ENCODE peak calls at places on chromosomes 5 and 9, in four cellular contexts. K is endodermal cell, H is HepG2, O is vagina. X is an unnamed sample.

GRCh38 chr5:138829341-138829740 is 45.8 kb downstream of the LRRTM2 start:
- DNase-seq in K (no peak), H (no peak), O (no peak), X (no peak)

GRCh38 chr5:158320178-158320674 is 461.3 kb upstream of the CLINT1 start:
- DNase-seq in K (no peak), H (no peak), O (no peak), X (no peak)

GRCh38 chr9:96875460-96876142 is 21.3 kb upstream of the ZNF782 start:
- DNase-seq in K (peak), H (peak), O (no peak), X (no peak)

GRCh38 chr5:57219386-57219785 is 45.5 kb downstream of the GPBP1 start:
- DNase-seq in K (no peak), H (peak), O (no peak), X (no peak)

GRCh38 chr9:21402387-21403247 is 6.3 kb upstream of the IFNA8 start:
- DNase-seq in K (peak), H (no peak), O (no peak), X (no peak)

GRCh38 chr5:78565395-78565794 is 83.2 kb downstream of the LHFPL2 start:
- DNase-seq in K (no peak), H (no peak), O (no peak), X (no peak)

GRCh38 chr9:89635007-89635742 is 30.4 kb downstream of the GADD45G start:
- DNase-seq in K (no peak), H (no peak), O (no peak), X (no peak)

GRCh38 chr5:108924457-108924961 is 176.8 kb downstream of the FER start:
- DNase-seq in K (no peak), H (peak), O (no peak), X (no peak)

GRCh38 chr5:108681079-108681921 is 66.4 kb upstream of the FER start:
- DNase-seq in K (peak), H (peak), O (no peak), X (no peak)

GRCh38 chr5:112143684-112144083 is 275.4 kb downstream of the EPB41L4A start:
- DNase-seq in K (no peak), H (no peak), O (no peak), X (no peak)

GRCh38 chr5:37738865-37739488 is 100.9 kb downstream of the GDNF start:
- DNase-seq in K (no peak), H (no peak), O (no peak), X (no peak)

GRCh38 chr9:100486479-100487176 is 13.7 kb downstream of the TMEFF1 start:
- DNase-seq in K (no peak), H (no peak), O (no peak), X (no peak)

GRCh38 chr5:57684299-57684702 is 201.7 kb upstream of the ACTBL2 start:
- DNase-seq in K (no peak), H (no peak), O (no peak), X (no peak)

GRCh38 chr9:133750927-133751649 is 12.9 kb upstream of the SARDH start:
- DNase-seq in K (no peak), H (no peak), O (no peak), X (no peak)

GRCh38 chr9:69573666-69574456 is 98.3 kb downstream of the APBA1 start:
- DNase-seq in K (no peak), H (no peak), O (no peak), X (no peak)

GRCh38 chr9:137429546-137429890 is 6.3 kb downstream of the NOXA1 start:
- DNase-seq in K (no peak), H (no peak), O (no peak), X (no peak)

GRCh38 chr5:173029499-173029921 is 26.6 kb upstream of the CREBRF start:
- DNase-seq in K (no peak), H (no peak), O (no peak), X (no peak)

GRCh38 chr5:36459191-36460135 is 146.9 kb upstream of the SLC1A3 start:
- DNase-seq in K (peak), H (peak), O (no peak), X (no peak)

GRCh38 chr9:2809692-2810423 is 34.0 kb downstream of the PUM3 start:
- DNase-seq in K (peak), H (peak), O (no peak), X (no peak)

GRCh38 chr9:134061688-134062371 is 6.0 kb downstream of the BRD3 start:
- DNase-seq in K (peak), H (no peak), O (no peak), X (peak)

GRCh38 chr5:57221049-57221568 is 47.2 kb downstream of the GPBP1 start:
- DNase-seq in K (no peak), H (peak), O (no peak), X (no peak)

GRCh38 chr9:95383198-95383673 is 65.7 kb upstream of the FANCC start:
- DNase-seq in K (peak), H (peak), O (no peak), X (no peak)

GRCh38 chr5:179171816-179172745 is 111.9 kb downstream of the ZNF354C start:
- DNase-seq in K (no peak), H (no peak), O (no peak), X (no peak)

GRCh38 chr5:76874088-76874581 is 24.3 kb downstream of the S100Z start:
- DNase-seq in K (peak), H (no peak), O (no peak), X (no peak)

GRCh38 chr9:79383096-79383495 is 188.7 kb upstream of the TLE4 start:
- DNase-seq in K (no peak), H (no peak), O (no peak), X (no peak)

GRCh38 chr9:83451308-83451707 is 86.9 kb downstream of the FRMD3 start:
- DNase-seq in K (no peak), H (no peak), O (no peak), X (no peak)

GRCh38 chr5:126969548-126969947 is 60.8 kb downstream of the MARCHF3 start:
- DNase-seq in K (no peak), H (no peak), O (no peak), X (no peak)

GRCh38 chr9:4297151-4297794 is 2.6 kb downstream of the GLIS3 start:
- DNase-seq in K (peak), H (peak), O (no peak), X (peak)

GRCh38 chr5:113276493-113276892 is 158.3 kb downstream of the TSSK1B start:
- DNase-seq in K (no peak), H (no peak), O (no peak), X (no peak)

GRCh38 chr9:130731355-130731754 is 37.8 kb downstream of the EXOSC2 start:
- DNase-seq in K (no peak), H (no peak), O (no peak), X (no peak)

GRCh38 chr9:4223434-4223833 is 76.4 kb downstream of the GLIS3 start:
- DNase-seq in K (no peak), H (no peak), O (no peak), X (no peak)

GRCh38 chr5:174315471-174315870 is 270.0 kb downstream of the NSG2 start:
- DNase-seq in K (peak), H (no peak), O (no peak), X (no peak)

GRCh38 chr9:86413966-86414880 is 60.0 kb upstream of the TUT7 start:
- DNase-seq in K (no peak), H (peak), O (no peak), X (no peak)

GRCh38 chr5:110177729-110178128 is 488.0 kb downstream of the MAN2A1 start:
- DNase-seq in K (no peak), H (no peak), O (no peak), X (no peak)

GRCh38 chr9:136416914-136417313 is 6.5 kb downstream of the PMPCA start:
- DNase-seq in K (no peak), H (no peak), O (no peak), X (no peak)

GRCh38 chr9:95512751-95513120 is 4.0 kb downstream of the PTCH1 start:
- DNase-seq in K (no peak), H (no peak), O (no peak), X (no peak)

GRCh38 chr9:108786756-108787663 is 68.8 kb downstream of the ACTL7B start:
- DNase-seq in K (no peak), H (no peak), O (no peak), X (no peak)

GRCh38 chr5:150511641-150512367 is 3.9 kb downstream of the NDST1 start:
- DNase-seq in K (peak), H (no peak), O (no peak), X (no peak)

GRCh38 chr5:141392429-141393198 is at the start of gene PCDHGA8:
- DNase-seq in K (no peak), H (no peak), O (no peak), X (no peak)
- TF ChIP-seq CTCF in K (no peak), H (peak), O (no peak), X (no peak)

GRCh38 chr9:35599763-35600604 is 5.1 kb upstream of the TESK1 start:
- DNase-seq in K (peak), H (peak), O (peak), X (no peak)
- TF ChIP-seq CTCF in K (peak), H (peak), O (no peak), X (no peak)

GRCh38 chr5:176619569-176620332 is 9.8 kb upstream of the GPRIN1 start:
- DNase-seq in K (peak), H (no peak), O (no peak), X (no peak)
- TF ChIP-seq CTCF in K (no peak), H (no peak), O (no peak), X (no peak)

GRCh38 chr9:114590328-114590727 is 2.8 kb downstream of the ATP6V1G1 start:
- DNase-seq in K (no peak), H (no peak), O (no peak), X (no peak)
- TF ChIP-seq CTCF in K (no peak), H (no peak), O (no peak), X (no peak)

X was measured in ascending aorta.